ENCODE peak calls at places on chromosomes 1 and 21, in six cellular contexts. M, B, W, P, I and S are unnamed samples.
A peak's percentile ranks its signal among the peaks of the same experiment; 100 is the strongest.

GRCh38 chr1:168470821-168471473 is 72.8 kb downstream of the XCL2 start:
- DNase-seq in I (no peak), M (peak; percentile 61), B (no peak), P (peak; percentile 58), W (no peak), S (no peak)

GRCh38 chr1:200033511-200034261 is 6.2 kb downstream of the NR5A2 start:
- DNase-seq in W (no peak), P (no peak), M (no peak), B (no peak), I (no peak), S (no peak)

GRCh38 chr1:85884372-85885035 is 176.3 kb upstream of the ZNHIT6 start:
- DNase-seq in W (no peak), P (no peak), I (peak; percentile 34), M (no peak), B (no peak), S (no peak)

GRCh38 chr1:110309139-110309538 is 30.0 kb upstream of the RBM15 start:
- DNase-seq in I (peak; percentile 44), W (no peak), P (no peak), B (no peak), M (no peak), S (no peak)

GRCh38 chr1:93446837-93447451 is 974 bp upstream of the FNBP1L start:
- DNase-seq in M (no peak), P (no peak), B (no peak), W (no peak), I (no peak), S (no peak)

GRCh38 chr1:6105763-6106162 is 60.1 kb downstream of the KCNAB2 start:
- DNase-seq in W (peak; percentile 30), I (no peak), P (no peak), B (peak; percentile 35), M (no peak), S (no peak)

GRCh38 chr21:44722701-44723100 is 11.3 kb upstream of the TSPEAR start:
- DNase-seq in W (no peak), B (no peak), I (no peak), P (no peak), M (no peak), S (no peak)

GRCh38 chr1:22861764-22862440 is 110.8 kb downstream of the LACTBL1 start:
- DNase-seq in B (no peak), P (peak; percentile 53), I (peak; percentile 80), W (no peak), M (peak; percentile 31), S (peak; percentile 62)

GRCh38 chr1:42767510-42767924 is 468 bp downstream of the C1orf50 start:
- DNase-seq in B (no peak), W (no peak), I (no peak), P (no peak), M (no peak), S (no peak)

GRCh38 chr21:28268685-28269084 is 724.0 kb downstream of the LTN1 start:
- DNase-seq in I (no peak), P (no peak), W (no peak), M (no peak), B (no peak), S (no peak)
- TF ChIP-seq CTCF in I (no peak), P (no peak), W (no peak), M (no peak), B (no peak), S (no peak)

DNA sequence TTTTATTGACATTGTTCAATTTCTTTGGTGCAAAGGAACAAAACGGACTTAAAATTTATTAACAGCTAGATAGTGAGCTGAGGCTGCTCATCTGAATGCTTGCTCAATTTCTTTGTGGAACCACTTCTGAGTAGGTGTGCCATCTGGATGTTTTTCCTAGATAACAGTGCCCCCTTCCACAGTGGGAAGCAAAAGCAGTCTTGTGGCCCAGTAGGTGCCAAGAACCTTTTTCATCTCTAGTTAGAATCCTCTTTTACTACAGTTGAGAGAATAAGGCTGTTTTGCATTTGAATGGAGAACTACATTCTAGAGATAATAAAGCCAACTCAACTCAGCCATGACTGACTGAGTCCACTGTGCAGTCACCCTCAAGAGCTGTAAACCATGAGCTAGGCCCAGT is 13.3 kb downstream of the F3 start:
- DNase-seq in B (no peak), I (no peak), M (no peak), P (peak; percentile 25), W (no peak), S (no peak)
- TF ChIP-seq CTCF in B (no peak), I (no peak), M (no peak), P (no peak), W (no peak), S (no peak)

GRCh38 chr1:150484431-150484830 is 2.8 kb upstream of the TARS2 start:
- DNase-seq in B (no peak), I (peak; percentile 43), W (no peak), P (no peak), M (no peak), S (no peak)

GRCh38 chr1:150487763-150488115 is 520 bp downstream of the TARS2 start:
- DNase-seq in B (no peak), I (no peak), P (no peak), W (no peak), M (no peak), S (no peak)

GRCh38 chr1:150479927-150480352 is 7.3 kb upstream of the TARS2 start:
- DNase-seq in W (no peak), P (peak; percentile 17), I (no peak), M (no peak), B (no peak), S (no peak)

GRCh38 chr1:150486966-150487762 is at the start of gene TARS2:
- DNase-seq in M (peak; percentile 97), W (peak; percentile 93), I (peak; percentile 95), P (peak; percentile 99), B (peak; percentile 94), S (peak; percentile 92)

DNA sequence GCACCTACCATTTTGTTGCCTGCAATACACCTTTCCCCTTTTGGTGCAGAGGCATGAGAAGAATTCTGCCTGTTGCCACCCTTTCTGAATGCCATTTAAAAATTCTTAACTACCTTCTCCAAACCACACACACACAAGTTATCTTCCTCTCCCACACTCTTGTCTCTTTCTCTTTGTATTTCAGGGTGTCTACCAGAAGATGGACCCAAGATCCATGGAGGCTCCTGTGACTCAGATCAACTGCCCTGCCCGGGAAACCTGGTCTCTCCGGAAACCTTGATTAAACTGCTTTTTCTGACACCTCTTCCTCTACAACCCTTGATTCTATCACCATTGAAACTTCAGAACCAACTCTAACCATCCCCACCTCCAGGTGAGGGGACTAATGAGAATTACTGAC is 2.4 kb upstream of the TARS2 start:
- DNase-seq in B (no peak), W (no peak), M (peak; percentile 20), P (peak; percentile 40), I (no peak), S (no peak)
- TF ChIP-seq CTCF in B (no peak), W (no peak), M (peak; percentile 64), P (no peak), I (peak; percentile 35), S (no peak)

GRCh38 chr1:66527688-66528087 is 6.3 kb upstream of the SGIP1 start:
- DNase-seq in P (no peak), M (no peak), W (no peak), B (no peak), I (no peak), S (no peak)

GRCh38 chr1:66528580-66528979 is 5.4 kb upstream of the SGIP1 start:
- DNase-seq in I (no peak), P (no peak), W (no peak), M (no peak), B (no peak), S (no peak)

GRCh38 chr1:66526036-66526435 is 7.9 kb upstream of the SGIP1 start:
- DNase-seq in B (no peak), P (no peak), M (no peak), W (no peak), I (peak; percentile 73), S (no peak)

GRCh38 chr1:66525086-66525485 is 8.9 kb upstream of the SGIP1 start:
- DNase-seq in B (no peak), I (no peak), M (no peak), P (no peak), W (no peak), S (no peak)

GRCh38 chr1:66526991-66527390 is 7.0 kb upstream of the SGIP1 start:
- DNase-seq in M (no peak), W (no peak), P (no peak), B (no peak), I (no peak), S (no peak)
- TF ChIP-seq CTCF in M (no peak), W (no peak), P (no peak), B (no peak), I (no peak), S (no peak)